ENCODE peak calls at places on chromosomes 16 and 17, in seven cellular contexts. One of them, this sample, is unnamed.

GRCh38 chr17:42354956-42355843 is 33.0 kb downstream of the STAT3 start:
- DNase-seq in neuronal stem cell: no peak
- DNase-seq in ascending aorta: no peak
- DNase-seq in AG04450: no peak
- DNase-seq in psoas muscle: no peak
- DNase-seq in astrocyte of the cerebellum: no peak
- DNase-seq in activated CD8-positive, alpha-beta T cell treated with anti-CD3 and anti-CD28 coated beads, Interleukin-2, amount 10 ng/mL, durations not matched to agents 7 days and 5 days: no peak
- DNase-seq in this sample: no peak

GRCh38 chr16:28093383-28093725 is 29.8 kb upstream of the GSG1L start:
- DNase-seq in neuronal stem cell: no peak
- DNase-seq in ascending aorta: no peak
- DNase-seq in AG04450: no peak
- DNase-seq in psoas muscle: no peak
- DNase-seq in astrocyte of the cerebellum: no peak
- DNase-seq in activated CD8-positive, alpha-beta T cell treated with anti-CD3 and anti-CD28 coated beads, Interleukin-2, amount 10 ng/mL, durations not matched to agents 7 days and 5 days: no peak
- DNase-seq in this sample: no peak

GRCh38 chr16:10625595-10626357 is 45.4 kb upstream of the EMP2 start:
- DNase-seq in neuronal stem cell: no peak
- DNase-seq in ascending aorta: no peak
- DNase-seq in AG04450: no peak
- DNase-seq in psoas muscle: no peak
- DNase-seq in astrocyte of the cerebellum: no peak
- DNase-seq in activated CD8-positive, alpha-beta T cell treated with anti-CD3 and anti-CD28 coated beads, Interleukin-2, amount 10 ng/mL, durations not matched to agents 7 days and 5 days: no peak
- DNase-seq in this sample: no peak

GRCh38 chr17:47850692-47851573 is at the start of gene SP6:
- DNase-seq in neuronal stem cell: peak
- DNase-seq in ascending aorta: no peak
- DNase-seq in AG04450: no peak
- DNase-seq in psoas muscle: peak
- DNase-seq in astrocyte of the cerebellum: no peak
- DNase-seq in activated CD8-positive, alpha-beta T cell treated with anti-CD3 and anti-CD28 coated beads, Interleukin-2, amount 10 ng/mL, durations not matched to agents 7 days and 5 days: peak
- DNase-seq in this sample: no peak

GRCh38 chr16:55853114-55853513 is 20.2 kb upstream of the CES1 start:
- DNase-seq in neuronal stem cell: no peak
- DNase-seq in ascending aorta: no peak
- DNase-seq in AG04450: no peak
- DNase-seq in psoas muscle: no peak
- DNase-seq in astrocyte of the cerebellum: no peak
- DNase-seq in activated CD8-positive, alpha-beta T cell treated with anti-CD3 and anti-CD28 coated beads, Interleukin-2, amount 10 ng/mL, durations not matched to agents 7 days and 5 days: no peak
- DNase-seq in this sample: no peak

GRCh38 chr17:50620848-50621247 is 13.8 kb upstream of the ABCC3 start:
- DNase-seq in neuronal stem cell: no peak
- DNase-seq in ascending aorta: no peak
- DNase-seq in AG04450: no peak
- DNase-seq in psoas muscle: no peak
- DNase-seq in astrocyte of the cerebellum: no peak
- DNase-seq in activated CD8-positive, alpha-beta T cell treated with anti-CD3 and anti-CD28 coated beads, Interleukin-2, amount 10 ng/mL, durations not matched to agents 7 days and 5 days: no peak
- DNase-seq in this sample: no peak

GRCh38 chr17:67520916-67521772 is 144.1 kb downstream of the PITPNC1 start:
- DNase-seq in neuronal stem cell: no peak
- DNase-seq in ascending aorta: no peak
- DNase-seq in AG04450: no peak
- DNase-seq in psoas muscle: no peak
- DNase-seq in astrocyte of the cerebellum: no peak
- DNase-seq in activated CD8-positive, alpha-beta T cell treated with anti-CD3 and anti-CD28 coated beads, Interleukin-2, amount 10 ng/mL, durations not matched to agents 7 days and 5 days: no peak
- DNase-seq in this sample: no peak

GRCh38 chr17:64186171-64187092 is 56.5 kb upstream of the ERN1 start:
- DNase-seq in neuronal stem cell: no peak
- DNase-seq in ascending aorta: no peak
- DNase-seq in AG04450: no peak
- DNase-seq in psoas muscle: no peak
- DNase-seq in astrocyte of the cerebellum: no peak
- DNase-seq in activated CD8-positive, alpha-beta T cell treated with anti-CD3 and anti-CD28 coated beads, Interleukin-2, amount 10 ng/mL, durations not matched to agents 7 days and 5 days: no peak
- DNase-seq in this sample: no peak

GRCh38 chr17:42436401-42436800 is 13.3 kb upstream of the CAVIN1 start:
- DNase-seq in neuronal stem cell: no peak
- DNase-seq in ascending aorta: no peak
- DNase-seq in AG04450: peak
- DNase-seq in psoas muscle: no peak
- DNase-seq in astrocyte of the cerebellum: peak
- DNase-seq in activated CD8-positive, alpha-beta T cell treated with anti-CD3 and anti-CD28 coated beads, Interleukin-2, amount 10 ng/mL, durations not matched to agents 7 days and 5 days: no peak
- DNase-seq in this sample: no peak

GRCh38 chr17:50890675-50891516 is 24.7 kb upstream of the TOB1 start:
- DNase-seq in neuronal stem cell: no peak
- DNase-seq in ascending aorta: no peak
- DNase-seq in AG04450: no peak
- DNase-seq in psoas muscle: no peak
- DNase-seq in astrocyte of the cerebellum: no peak
- DNase-seq in activated CD8-positive, alpha-beta T cell treated with anti-CD3 and anti-CD28 coated beads, Interleukin-2, amount 10 ng/mL, durations not matched to agents 7 days and 5 days: no peak
- DNase-seq in this sample: no peak

GRCh38 chr16:82088483-82088882 is 53.4 kb downstream of the HSD17B2 start:
- DNase-seq in neuronal stem cell: no peak
- DNase-seq in ascending aorta: no peak
- DNase-seq in AG04450: no peak
- DNase-seq in psoas muscle: no peak
- DNase-seq in astrocyte of the cerebellum: no peak
- DNase-seq in activated CD8-positive, alpha-beta T cell treated with anti-CD3 and anti-CD28 coated beads, Interleukin-2, amount 10 ng/mL, durations not matched to agents 7 days and 5 days: no peak
- DNase-seq in this sample: no peak

GRCh38 chr16:21650517-21650916 is 1.9 kb downstream of the IGSF6 start:
- DNase-seq in neuronal stem cell: no peak
- DNase-seq in ascending aorta: no peak
- DNase-seq in AG04450: no peak
- DNase-seq in psoas muscle: no peak
- DNase-seq in astrocyte of the cerebellum: no peak
- DNase-seq in activated CD8-positive, alpha-beta T cell treated with anti-CD3 and anti-CD28 coated beads, Interleukin-2, amount 10 ng/mL, durations not matched to agents 7 days and 5 days: no peak
- DNase-seq in this sample: peak

GRCh38 chr17:32551186-32551955 is 64.6 kb downstream of the CDK5R1 start:
- DNase-seq in neuronal stem cell: no peak
- DNase-seq in ascending aorta: no peak
- DNase-seq in AG04450: no peak
- DNase-seq in psoas muscle: no peak
- DNase-seq in astrocyte of the cerebellum: peak
- DNase-seq in activated CD8-positive, alpha-beta T cell treated with anti-CD3 and anti-CD28 coated beads, Interleukin-2, amount 10 ng/mL, durations not matched to agents 7 days and 5 days: peak
- DNase-seq in this sample: no peak